ENCODE peak calls at places on chromosomes 16 and 17, in six cellular contexts. F is lower lobe of right lung, K is IMR-90, O is upper lobe of right lung, Y is colonic mucosa, W is tibial nerve. M is an unnamed sample.

GRCh38 chr17:67558740-67559380 is 158.9 kb upstream of the NOL11 start:
- DNase-seq in Y (no peak), W (no peak), F (no peak), K (peak; percentile 50), O (no peak), M (peak; percentile 11)

GRCh38 chr16:70750893-70751467 is 50.0 kb downstream of the VAC14 start:
- DNase-seq in W (peak; percentile 38), K (peak; percentile 99), Y (peak; percentile 60), F (peak; percentile 75), O (peak; percentile 82), M (no peak)

GRCh38 chr16:67277294-67277998 is 1.9 kb upstream of the PLEKHG4 start:
- DNase-seq in K (peak; percentile 100), F (no peak), O (no peak), Y (peak; percentile 36), W (no peak), M (peak; percentile 87)

GRCh38 chr17:50629902-50630301 is 4.8 kb upstream of the ABCC3 start:
- DNase-seq in O (no peak), W (no peak), F (no peak), Y (no peak), K (no peak), M (no peak)

GRCh38 chr17:49993423-49994037 is 1.5 kb downstream of the DLX3 start:
- DNase-seq in Y (no peak), O (peak; percentile 70), F (peak; percentile 53), K (no peak), W (no peak), M (peak; percentile 39)

GRCh38 chr17:15377608-15378007 is 36.2 kb upstream of the TEKT3 start:
- DNase-seq in F (no peak), W (no peak), K (peak; percentile 54), Y (no peak), O (no peak), M (no peak)

GRCh38 chr16:10122546-10122945 is 59.7 kb downstream of the GRIN2A start:
- DNase-seq in W (no peak), K (no peak), F (no peak), O (no peak), Y (no peak), M (no peak)

GRCh38 chr16:84115919-84116719 is 623 bp downstream of the MBTPS1 start:
- DNase-seq in W (no peak), F (no peak), O (no peak), K (peak; percentile 39), Y (peak; percentile 67), M (peak; percentile 39)

GRCh38 chr16:89922884-89923639 is at the start of gene TUBB3:
- DNase-seq in W (no peak), K (peak; percentile 77), F (peak; percentile 67), O (peak; percentile 77), Y (peak; percentile 63), M (peak; percentile 38)

GRCh38 chr16:20905576-20905975 is 5.0 kb downstream of the LYRM1 start:
- DNase-seq in K (peak; percentile 16), W (no peak), O (no peak), Y (no peak), F (no peak), M (no peak)

GRCh38 chr17:51355314-51356083 is 95.2 kb downstream of the UTP18 start:
- DNase-seq in Y (no peak), K (no peak), W (no peak), O (no peak), F (no peak), M (no peak)

GRCh38 chr17:75067856-75068255 is 19.9 kb upstream of the SLC16A5 start:
- DNase-seq in O (no peak), Y (no peak), K (no peak), W (no peak), F (no peak), M (no peak)

GRCh38 chr17:57935833-57936807 is 19.1 kb downstream of the CUEDC1 start:
- DNase-seq in K (peak; percentile 55), F (no peak), Y (no peak), W (no peak), O (no peak), M (no peak)

GRCh38 chr17:27155866-27156265 is 138.0 kb upstream of the WSB1 start:
- DNase-seq in W (no peak), O (peak; percentile 45), F (peak; percentile 21), Y (no peak), K (no peak), M (no peak)

GRCh38 chr17:81339502-81340296 is 44.6 kb upstream of the SLC38A10 start:
- DNase-seq in K (no peak), O (peak; percentile 78), F (peak; percentile 75), W (no peak), Y (peak; percentile 80), M (no peak)

GRCh38 chr16:49586466-49586865 is 212.9 kb downstream of the C16orf78 start:
- DNase-seq in K (no peak), W (peak; percentile 6), O (no peak), F (no peak), Y (no peak), M (no peak)

GRCh38 chr16:66976746-66977145 is 11.6 kb upstream of the CES4A start:
- DNase-seq in F (no peak), Y (no peak), O (no peak), K (no peak), W (no peak), M (no peak)

GRCh38 chr16:80804451-80805383 is at the start of gene CDYL2:
- DNase-seq in W (no peak), Y (peak; percentile 49), K (peak; percentile 2), O (peak; percentile 79), F (peak; percentile 65), M (no peak)

GRCh38 chr17:36934759-36935630 is 2.3 kb upstream of the LHX1 start:
- DNase-seq in K (no peak), W (no peak), F (no peak), Y (no peak), O (peak; percentile 64), M (no peak)

GRCh38 chr16:55284718-55285099 is 39.3 kb upstream of the IRX6 start:
- DNase-seq in K (no peak), Y (no peak), W (no peak), O (no peak), F (no peak), M (no peak)

GRCh38 chr17:44940321-44940720 is 7.3 kb downstream of the KIF18B start:
- DNase-seq in W (no peak), F (no peak), Y (no peak), K (no peak), O (no peak), M (peak; percentile 51)

GRCh38 chr17:1110844-1111598 is 68.8 kb downstream of the ABR start:
- DNase-seq in Y (peak; percentile 83), F (peak; percentile 87), O (peak; percentile 91), W (no peak), K (peak; percentile 91), M (peak; percentile 51)

GRCh38 chr17:55177159-55177913 is 87.4 kb upstream of the HLF start:
- DNase-seq in W (no peak), K (no peak), F (no peak), O (no peak), Y (no peak), M (no peak)

GRCh38 chr16:49424961-49425360 is 51.4 kb downstream of the C16orf78 start:
- DNase-seq in K (no peak), Y (no peak), F (no peak), W (no peak), O (no peak), M (no peak)

GRCh38 chr16:53056528-53056881 is 1.7 kb downstream of the CHD9 start:
- DNase-seq in K (peak; percentile 66), Y (no peak), F (no peak), O (no peak), W (no peak), M (peak; percentile 27)
- H3K27ac ChIP-seq in K (peak overlapping the region; percentile 91), Y (peak overlapping the region; percentile 83), F (peak overlapping the region; percentile 96), O (peak overlapping the region; percentile 92), W (peak overlapping the region; percentile 91), M (no peak overlapping the region)

DNA sequence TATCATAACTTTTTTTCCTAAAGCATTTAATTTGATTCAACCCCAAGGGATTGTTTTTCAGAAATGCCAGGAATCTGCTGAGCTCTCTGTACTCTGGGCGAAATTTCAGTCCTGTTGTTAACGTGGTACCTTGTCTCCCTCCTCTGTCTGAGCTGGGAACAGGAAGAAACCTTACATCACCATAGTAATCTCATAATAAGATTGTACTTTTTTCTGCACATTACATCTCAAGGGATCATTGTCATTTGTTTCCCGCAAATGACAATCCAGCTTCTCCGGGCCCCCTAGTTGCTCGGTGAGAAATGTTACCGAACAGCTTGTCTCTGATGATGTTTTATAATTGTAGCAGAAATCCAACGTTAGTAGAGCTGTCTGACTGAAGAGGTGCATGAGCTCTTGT is 152.7 kb upstream of the ERCC4 start:
- DNase-seq in Y (no peak), K (no peak), F (no peak), O (no peak), W (no peak), M (no peak)
- TF ChIP-seq CTCF in Y (no peak), K (no peak), F (no peak), O (no peak), W (no peak), M (no peak)

DNA sequence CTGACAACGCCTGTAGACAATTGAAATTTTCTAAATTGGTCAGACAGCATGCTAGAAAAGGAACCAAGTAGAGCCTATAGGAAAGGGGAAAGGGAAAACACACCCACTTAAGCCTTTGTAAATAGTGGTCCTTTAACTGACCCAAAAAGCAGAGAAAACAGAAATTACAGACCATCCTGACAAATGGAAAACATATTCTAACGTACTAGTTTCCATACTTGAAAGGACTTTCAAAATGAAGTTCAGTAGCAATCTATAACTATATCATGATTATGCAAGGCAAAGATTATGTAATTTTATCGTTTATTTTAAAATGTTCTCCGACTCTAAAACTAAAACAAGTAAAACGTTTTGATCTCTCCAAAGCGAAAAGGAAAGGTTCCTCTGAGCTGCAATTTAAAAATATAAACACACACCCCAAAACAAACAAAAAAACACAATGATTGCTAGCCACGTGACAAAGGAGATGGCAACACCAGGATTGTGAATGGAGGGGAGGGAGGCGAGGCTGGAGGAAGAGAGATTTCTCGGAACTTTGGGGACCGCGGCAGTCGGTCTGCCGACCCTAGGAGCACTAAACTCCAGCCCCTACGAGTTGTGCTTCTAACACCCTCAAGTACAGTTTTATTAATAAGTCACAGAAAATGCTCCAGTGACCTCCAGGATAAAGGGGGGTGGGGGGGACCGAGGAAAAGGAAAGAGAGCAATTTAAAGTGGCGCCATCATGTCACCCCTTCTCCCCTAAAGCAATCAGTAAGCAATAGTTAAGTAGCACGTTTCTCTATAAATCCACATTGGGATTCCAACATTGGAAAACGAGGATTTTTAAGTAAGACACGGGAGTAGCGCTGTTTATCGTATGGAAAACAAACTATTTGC is 1.7 kb downstream of the KANSL1 start:
- DNase-seq in W (no peak), F (no peak), Y (peak; percentile 75), O (no peak), K (no peak), M (no peak)
- H3K27ac ChIP-seq in W (peak overlapping the region; percentile 100), F (peak overlapping the region; percentile 97), Y (peak overlapping the region; percentile 100), O (peak overlapping the region; percentile 98), K (peak overlapping the region; percentile 16), M (peak overlapping the region; percentile 90)

GRCh38 chr16:56357765-56358322 is 67.5 kb downstream of the AMFR start:
- DNase-seq in W (peak; percentile 5), O (peak; percentile 62), K (no peak), F (peak; percentile 45), Y (no peak), M (no peak)
- TF ChIP-seq CTCF in W (no peak), O (no peak), K (no peak), F (no peak), Y (no peak), M (no peak)

DNA sequence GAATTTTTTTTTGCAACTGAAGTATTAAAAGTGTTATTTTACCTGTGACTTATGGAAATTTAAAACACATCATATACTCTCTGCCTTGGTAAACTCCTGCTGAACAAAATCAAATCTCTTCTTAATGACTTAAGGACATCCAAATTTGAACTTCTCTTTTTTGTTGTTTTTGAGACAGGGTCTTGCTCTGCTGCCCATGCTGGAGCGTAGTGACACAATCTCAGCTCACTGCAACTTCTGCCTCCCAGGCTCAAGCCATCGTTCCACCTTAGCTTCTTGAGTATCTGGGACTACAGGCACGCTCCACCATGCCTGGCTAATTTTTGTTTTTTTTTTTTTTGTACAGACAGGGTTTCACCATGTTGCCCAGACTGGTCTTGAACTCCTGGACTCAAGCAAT is 56.1 kb downstream of the SKAP1 start:
- DNase-seq in F (no peak), O (no peak), Y (no peak), K (no peak), W (no peak), M (no peak)
- H3K27ac ChIP-seq in F (no peak overlapping the region), O (no peak overlapping the region), Y (no peak overlapping the region), K (no peak overlapping the region), W (no peak overlapping the region), M (no peak overlapping the region)

M was measured in foreskin keratinocyte.